ENCODE peak calls at places on chromosome 2, in eight cellular contexts. One of them, this sample, is unnamed.

GRCh38 chr2:216802516-216803265 is 57.2 kb downstream of the TNP1 start:
- DNase-seq in SK-N-SH: no peak
- DNase-seq in IMR-90: no peak
- DNase-seq in H1: no peak
- DNase-seq in A549: no peak
- DNase-seq in K562: no peak
- DNase-seq in GM12878: no peak
- DNase-seq in HepG2: no peak
- DNase-seq in this sample: no peak

GRCh38 chr2:88671786-88672427 is 19.6 kb upstream of the RPIA start:
- DNase-seq in H1: peak
- DNase-seq in IMR-90: peak
- DNase-seq in HepG2: peak
- DNase-seq in SK-N-SH: peak
- DNase-seq in K562: peak
- DNase-seq in A549: peak
- DNase-seq in GM12878: no peak
- DNase-seq in this sample: no peak

GRCh38 chr2:41020318-41020717 is 568.4 kb upstream of the SLC8A1 start:
- DNase-seq in GM12878: no peak
- DNase-seq in K562: no peak
- DNase-seq in A549: no peak
- DNase-seq in SK-N-SH: no peak
- DNase-seq in HepG2: no peak
- DNase-seq in IMR-90: no peak
- DNase-seq in H1: no peak
- DNase-seq in this sample: no peak

GRCh38 chr2:47026738-47027531 is 111.3 kb upstream of the MCFD2 start:
- DNase-seq in K562: no peak
- DNase-seq in H1: no peak
- DNase-seq in HepG2: no peak
- DNase-seq in A549: no peak
- DNase-seq in GM12878: no peak
- DNase-seq in IMR-90: no peak
- DNase-seq in SK-N-SH: no peak
- DNase-seq in this sample: no peak

GRCh38 chr2:200377774-200378336 is 71.4 kb downstream of the SPATS2L start:
- DNase-seq in H1: no peak
- DNase-seq in IMR-90: no peak
- DNase-seq in SK-N-SH: peak
- DNase-seq in K562: peak
- DNase-seq in A549: peak
- DNase-seq in GM12878: no peak
- DNase-seq in HepG2: peak
- DNase-seq in this sample: no peak

GRCh38 chr2:222743263-222743865 is 71.9 kb downstream of the MOGAT1 start:
- DNase-seq in HepG2: no peak
- DNase-seq in A549: no peak
- DNase-seq in SK-N-SH: no peak
- DNase-seq in H1: no peak
- DNase-seq in GM12878: no peak
- DNase-seq in K562: no peak
- DNase-seq in IMR-90: no peak
- DNase-seq in this sample: no peak

GRCh38 chr2:118477111-118477517 is 370.3 kb downstream of the EN1 start:
- DNase-seq in IMR-90: no peak
- DNase-seq in SK-N-SH: no peak
- DNase-seq in H1: no peak
- DNase-seq in GM12878: no peak
- DNase-seq in HepG2: peak
- DNase-seq in K562: no peak
- DNase-seq in A549: no peak
- DNase-seq in this sample: no peak

GRCh38 chr2:135890830-135891229 is 14.6 kb upstream of the MCM6 start:
- DNase-seq in A549: no peak
- DNase-seq in SK-N-SH: no peak
- DNase-seq in K562: no peak
- DNase-seq in HepG2: no peak
- DNase-seq in GM12878: no peak
- DNase-seq in H1: no peak
- DNase-seq in IMR-90: no peak
- DNase-seq in this sample: no peak

GRCh38 chr2:27185331-27186026 is 26.4 kb upstream of the ATRAID start:
- DNase-seq in IMR-90: peak
- DNase-seq in K562: peak
- DNase-seq in H1: no peak
- DNase-seq in GM12878: no peak
- DNase-seq in A549: no peak
- DNase-seq in HepG2: peak
- DNase-seq in SK-N-SH: no peak
- DNase-seq in this sample: no peak

DNA sequence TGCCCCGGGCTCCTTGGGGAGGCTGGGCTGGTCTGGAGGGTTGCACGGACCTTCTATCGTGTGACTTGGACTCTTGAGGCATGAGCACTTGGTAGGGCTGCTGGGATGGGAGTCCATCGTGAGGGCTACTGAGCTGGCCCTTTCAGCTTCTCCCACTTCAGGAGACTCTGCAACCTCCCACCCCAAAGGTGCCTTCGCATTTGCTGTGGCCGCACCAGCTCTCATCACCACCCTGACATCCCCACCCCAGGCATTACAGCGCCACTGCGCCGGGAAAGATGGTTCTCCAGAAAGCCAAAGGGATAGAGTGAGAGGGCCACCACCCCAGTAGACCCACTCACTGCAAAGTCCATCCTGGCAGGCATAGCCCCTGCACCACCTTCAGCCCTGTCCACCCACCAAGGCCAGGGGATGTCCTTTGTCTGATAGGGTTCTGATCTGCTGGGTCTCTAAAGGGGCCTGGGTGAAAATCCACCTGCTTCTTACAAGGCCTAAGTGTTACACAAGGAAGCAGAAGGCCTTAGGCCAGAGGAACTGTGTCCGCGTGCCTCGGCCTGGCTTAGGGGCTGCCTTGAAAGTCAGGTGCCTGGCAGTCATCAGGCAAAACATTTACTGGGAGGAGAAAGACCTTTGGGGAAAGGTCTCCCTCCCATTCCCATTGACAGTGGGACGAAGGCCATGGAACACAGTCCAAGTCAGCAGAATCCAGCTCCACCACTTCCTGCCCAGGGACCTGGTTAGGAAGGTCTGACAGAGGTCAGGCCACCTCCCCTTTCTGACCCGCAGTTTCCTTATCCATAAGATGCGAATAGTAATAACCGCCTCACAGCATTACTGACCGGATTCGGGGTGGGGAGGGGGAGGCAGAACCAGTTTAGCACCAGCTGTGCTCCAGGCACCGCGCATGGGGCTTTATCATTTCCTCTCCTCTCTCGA is 5.2 kb downstream of the EHD3 start:
- DNase-seq in K562: no peak
- DNase-seq in GM12878: no peak
- DNase-seq in HepG2: no peak
- DNase-seq in IMR-90: no peak
- DNase-seq in A549: no peak
- DNase-seq in H1: no peak
- DNase-seq in SK-N-SH: no peak
- DNase-seq in this sample: no peak
- TF ChIP-seq USF2 in K562: no peak
- TF ChIP-seq USF2 in GM12878: no peak
- TF ChIP-seq USF2 in HepG2: no peak
- TF ChIP-seq USF2 in IMR-90: no peak
- TF ChIP-seq USF2 in A549: no peak
- TF ChIP-seq USF2 in H1: no peak
- TF ChIP-seq USF2 in SK-N-SH: no peak
- TF ChIP-seq USF2 in this sample: no peak

GRCh38 chr2:121255363-121255762 is 29.6 kb downstream of the TFCP2L1 start:
- DNase-seq in H1: no peak
- DNase-seq in GM12878: no peak
- DNase-seq in IMR-90: no peak
- DNase-seq in SK-N-SH: no peak
- DNase-seq in K562: no peak
- DNase-seq in A549: no peak
- DNase-seq in HepG2: no peak
- DNase-seq in this sample: no peak

GRCh38 chr2:121253021-121253673 is 31.9 kb downstream of the TFCP2L1 start:
- DNase-seq in H1: no peak
- DNase-seq in K562: peak
- DNase-seq in IMR-90: no peak
- DNase-seq in A549: no peak
- DNase-seq in GM12878: no peak
- DNase-seq in SK-N-SH: no peak
- DNase-seq in HepG2: no peak
- DNase-seq in this sample: no peak

GRCh38 chr2:121251497-121251896 is 33.5 kb downstream of the TFCP2L1 start:
- DNase-seq in HepG2: no peak
- DNase-seq in SK-N-SH: no peak
- DNase-seq in IMR-90: no peak
- DNase-seq in K562: no peak
- DNase-seq in GM12878: no peak
- DNase-seq in A549: no peak
- DNase-seq in H1: no peak
- DNase-seq in this sample: no peak

GRCh38 chr2:121254748-121255147 is 30.3 kb downstream of the TFCP2L1 start:
- DNase-seq in GM12878: no peak
- DNase-seq in HepG2: no peak
- DNase-seq in SK-N-SH: no peak
- DNase-seq in K562: no peak
- DNase-seq in A549: no peak
- DNase-seq in IMR-90: no peak
- DNase-seq in H1: no peak
- DNase-seq in this sample: no peak

GRCh38 chr2:121253674-121254240 is 31.2 kb downstream of the TFCP2L1 start:
- DNase-seq in K562: no peak
- DNase-seq in GM12878: no peak
- DNase-seq in HepG2: no peak
- DNase-seq in IMR-90: no peak
- DNase-seq in A549: no peak
- DNase-seq in H1: no peak
- DNase-seq in SK-N-SH: no peak
- DNase-seq in this sample: no peak
- TF ChIP-seq USF2 in K562: no peak
- TF ChIP-seq USF2 in GM12878: no peak
- TF ChIP-seq USF2 in HepG2: no peak
- TF ChIP-seq USF2 in IMR-90: no peak
- TF ChIP-seq USF2 in A549: no peak
- TF ChIP-seq USF2 in H1: no peak
- TF ChIP-seq USF2 in SK-N-SH: no peak
- TF ChIP-seq USF2 in this sample: no peak

GRCh38 chr2:128411431-128411830 is 92.8 kb upstream of the HS6ST1 start:
- DNase-seq in H1: peak
- DNase-seq in A549: no peak
- DNase-seq in GM12878: no peak
- DNase-seq in SK-N-SH: peak
- DNase-seq in HepG2: no peak
- DNase-seq in K562: no peak
- DNase-seq in IMR-90: no peak
- DNase-seq in this sample: no peak

GRCh38 chr2:128413718-128414341 is 95.2 kb upstream of the HS6ST1 start:
- DNase-seq in IMR-90: no peak
- DNase-seq in A549: no peak
- DNase-seq in SK-N-SH: peak
- DNase-seq in HepG2: no peak
- DNase-seq in H1: peak
- DNase-seq in K562: no peak
- DNase-seq in GM12878: no peak
- DNase-seq in this sample: no peak

GRCh38 chr2:128412181-128412871 is 93.7 kb upstream of the HS6ST1 start:
- DNase-seq in K562: no peak
- DNase-seq in IMR-90: no peak
- DNase-seq in HepG2: no peak
- DNase-seq in SK-N-SH: no peak
- DNase-seq in H1: peak
- DNase-seq in GM12878: no peak
- DNase-seq in A549: no peak
- DNase-seq in this sample: no peak

GRCh38 chr2:128414351-128414750 is 95.7 kb upstream of the HS6ST1 start:
- DNase-seq in H1: peak
- DNase-seq in SK-N-SH: peak
- DNase-seq in A549: no peak
- DNase-seq in GM12878: no peak
- DNase-seq in IMR-90: no peak
- DNase-seq in K562: no peak
- DNase-seq in HepG2: no peak
- DNase-seq in this sample: no peak

DNA sequence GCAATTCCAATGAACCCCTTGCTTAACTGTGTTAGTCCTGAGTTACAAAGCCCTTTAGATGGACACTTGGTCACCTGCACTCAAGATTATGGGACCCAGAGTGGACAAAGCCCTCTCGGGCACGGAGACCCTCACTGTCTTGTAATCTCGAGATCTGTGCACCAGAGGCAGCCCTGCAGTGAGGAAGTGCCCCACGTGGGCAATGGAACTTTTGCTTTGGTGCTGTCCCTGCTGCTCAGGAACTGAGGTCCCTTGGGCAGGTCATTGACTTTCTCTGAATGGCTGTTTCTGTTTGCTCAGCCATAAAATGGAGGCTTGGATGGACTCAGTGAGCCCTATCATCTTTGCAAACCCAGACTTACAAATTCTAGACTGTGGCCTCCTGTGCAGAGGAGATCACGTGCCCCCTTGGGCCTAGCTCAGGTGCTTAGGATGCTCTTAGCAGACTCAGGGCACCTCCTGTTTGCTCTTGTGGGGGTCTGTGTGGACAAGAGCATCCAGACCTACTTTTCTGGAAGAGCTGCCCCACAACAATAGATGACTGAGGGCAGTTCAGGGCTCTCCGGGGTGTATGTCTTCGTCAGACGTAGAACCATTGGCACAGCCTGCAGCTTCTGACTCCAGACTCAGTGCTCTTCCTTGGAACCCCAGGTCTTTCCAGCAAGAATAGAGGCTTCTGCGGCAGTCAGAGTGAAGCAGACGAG is 94.5 kb upstream of the HS6ST1 start:
- DNase-seq in HepG2: no peak
- DNase-seq in A549: no peak
- DNase-seq in IMR-90: no peak
- DNase-seq in SK-N-SH: no peak
- DNase-seq in H1: peak
- DNase-seq in GM12878: no peak
- DNase-seq in K562: no peak
- DNase-seq in this sample: no peak
- TF ChIP-seq USF2 in HepG2: no peak
- TF ChIP-seq USF2 in A549: no peak
- TF ChIP-seq USF2 in IMR-90: no peak
- TF ChIP-seq USF2 in SK-N-SH: no peak
- TF ChIP-seq USF2 in H1: no peak
- TF ChIP-seq USF2 in GM12878: no peak
- TF ChIP-seq USF2 in K562: peak
- TF ChIP-seq USF2 in this sample: no peak

GRCh38 chr2:208072250-208072892 is 47.0 kb upstream of the PLEKHM3 start:
- DNase-seq in K562: peak
- DNase-seq in A549: peak
- DNase-seq in SK-N-SH: peak
- DNase-seq in GM12878: peak
- DNase-seq in HepG2: peak
- DNase-seq in H1: peak
- DNase-seq in IMR-90: peak
- DNase-seq in this sample: peak
- TF ChIP-seq USF2 in K562: no peak
- TF ChIP-seq USF2 in A549: no peak
- TF ChIP-seq USF2 in SK-N-SH: no peak
- TF ChIP-seq USF2 in GM12878: no peak
- TF ChIP-seq USF2 in HepG2: no peak
- TF ChIP-seq USF2 in H1: no peak
- TF ChIP-seq USF2 in IMR-90: no peak
- TF ChIP-seq USF2 in this sample: no peak

This sample was measured in WTC11.